ENCODE peak calls at places on chromosome 3, in nine cellular contexts. One of them, this sample, is unnamed.

GRCh38 chr3:64974401-64974800 is 286.6 kb upstream of the ADAMTS9 start:
- DNase-seq in A673: no peak
- DNase-seq in CD14-positive monocyte: no peak
- DNase-seq in HS-5: no peak
- DNase-seq in body of pancreas: no peak
- DNase-seq in hypothalamus: no peak
- DNase-seq in activated T-helper 1 cell treated with anti-CD3 and anti-CD28 coated beads, Interleukin-12 subunit alpha, Interleukin-12 subunit beta, Interleukin-2, Interleukin-4 antibody, amounts not matched to agents 30 ng/mL and 10 ng/mL and 1 ng/mL, durations not matched to agents 14 hours and 24 hours and 36 hours: no peak
- DNase-seq in cardiac muscle cell: no peak
- DNase-seq in NCI-H460: no peak
- DNase-seq in this sample: no peak

GRCh38 chr3:173395073-173395411 is 2.5 kb upstream of the NLGN1 start:
- DNase-seq in CD14-positive monocyte: no peak
- DNase-seq in NCI-H460: peak
- DNase-seq in A673: no peak
- DNase-seq in activated T-helper 1 cell treated with anti-CD3 and anti-CD28 coated beads, Interleukin-12 subunit alpha, Interleukin-12 subunit beta, Interleukin-2, Interleukin-4 antibody, amounts not matched to agents 30 ng/mL and 10 ng/mL and 1 ng/mL, durations not matched to agents 14 hours and 24 hours and 36 hours: no peak
- DNase-seq in HS-5: no peak
- DNase-seq in body of pancreas: peak
- DNase-seq in hypothalamus: no peak
- DNase-seq in cardiac muscle cell: no peak
- DNase-seq in this sample: no peak

GRCh38 chr3:42257007-42257406 is 9.0 kb downstream of the CCK start:
- DNase-seq in HS-5: no peak
- DNase-seq in activated T-helper 1 cell treated with anti-CD3 and anti-CD28 coated beads, Interleukin-12 subunit alpha, Interleukin-12 subunit beta, Interleukin-2, Interleukin-4 antibody, amounts not matched to agents 30 ng/mL and 10 ng/mL and 1 ng/mL, durations not matched to agents 14 hours and 24 hours and 36 hours: no peak
- DNase-seq in NCI-H460: no peak
- DNase-seq in body of pancreas: no peak
- DNase-seq in cardiac muscle cell: no peak
- DNase-seq in CD14-positive monocyte: no peak
- DNase-seq in A673: no peak
- DNase-seq in hypothalamus: no peak
- DNase-seq in this sample: no peak

GRCh38 chr3:54237788-54238502 is 115.6 kb downstream of the CACNA2D3 start:
- DNase-seq in HS-5: no peak
- DNase-seq in body of pancreas: no peak
- DNase-seq in hypothalamus: no peak
- DNase-seq in A673: no peak
- DNase-seq in cardiac muscle cell: no peak
- DNase-seq in CD14-positive monocyte: no peak
- DNase-seq in NCI-H460: no peak
- DNase-seq in activated T-helper 1 cell treated with anti-CD3 and anti-CD28 coated beads, Interleukin-12 subunit alpha, Interleukin-12 subunit beta, Interleukin-2, Interleukin-4 antibody, amounts not matched to agents 30 ng/mL and 10 ng/mL and 1 ng/mL, durations not matched to agents 14 hours and 24 hours and 36 hours: no peak
- DNase-seq in this sample: no peak

GRCh38 chr3:56251343-56251945 is 216.8 kb downstream of the ERC2 start:
- DNase-seq in CD14-positive monocyte: no peak
- DNase-seq in activated T-helper 1 cell treated with anti-CD3 and anti-CD28 coated beads, Interleukin-12 subunit alpha, Interleukin-12 subunit beta, Interleukin-2, Interleukin-4 antibody, amounts not matched to agents 30 ng/mL and 10 ng/mL and 1 ng/mL, durations not matched to agents 14 hours and 24 hours and 36 hours: no peak
- DNase-seq in cardiac muscle cell: peak
- DNase-seq in hypothalamus: no peak
- DNase-seq in body of pancreas: peak
- DNase-seq in HS-5: peak
- DNase-seq in NCI-H460: peak
- DNase-seq in A673: peak
- DNase-seq in this sample: no peak

GRCh38 chr3:157104928-157105652 is 54.9 kb downstream of the CCNL1 start:
- DNase-seq in activated T-helper 1 cell treated with anti-CD3 and anti-CD28 coated beads, Interleukin-12 subunit alpha, Interleukin-12 subunit beta, Interleukin-2, Interleukin-4 antibody, amounts not matched to agents 30 ng/mL and 10 ng/mL and 1 ng/mL, durations not matched to agents 14 hours and 24 hours and 36 hours: no peak
- DNase-seq in hypothalamus: no peak
- DNase-seq in CD14-positive monocyte: no peak
- DNase-seq in A673: no peak
- DNase-seq in cardiac muscle cell: peak
- DNase-seq in NCI-H460: no peak
- DNase-seq in HS-5: no peak
- DNase-seq in body of pancreas: no peak
- DNase-seq in this sample: no peak

GRCh38 chr3:4990061-4990460 is 10.8 kb downstream of the BHLHE40 start:
- DNase-seq in A673: no peak
- DNase-seq in cardiac muscle cell: no peak
- DNase-seq in CD14-positive monocyte: no peak
- DNase-seq in HS-5: no peak
- DNase-seq in hypothalamus: no peak
- DNase-seq in body of pancreas: no peak
- DNase-seq in activated T-helper 1 cell treated with anti-CD3 and anti-CD28 coated beads, Interleukin-12 subunit alpha, Interleukin-12 subunit beta, Interleukin-2, Interleukin-4 antibody, amounts not matched to agents 30 ng/mL and 10 ng/mL and 1 ng/mL, durations not matched to agents 14 hours and 24 hours and 36 hours: no peak
- DNase-seq in NCI-H460: no peak
- DNase-seq in this sample: no peak

GRCh38 chr3:158489181-158489580 is 81.8 kb upstream of the MLF1 start:
- DNase-seq in A673: no peak
- DNase-seq in cardiac muscle cell: no peak
- DNase-seq in CD14-positive monocyte: no peak
- DNase-seq in HS-5: no peak
- DNase-seq in body of pancreas: no peak
- DNase-seq in NCI-H460: no peak
- DNase-seq in hypothalamus: no peak
- DNase-seq in activated T-helper 1 cell treated with anti-CD3 and anti-CD28 coated beads, Interleukin-12 subunit alpha, Interleukin-12 subunit beta, Interleukin-2, Interleukin-4 antibody, amounts not matched to agents 30 ng/mL and 10 ng/mL and 1 ng/mL, durations not matched to agents 14 hours and 24 hours and 36 hours: no peak
- DNase-seq in this sample: no peak

GRCh38 chr3:100073555-100074307 is 40.6 kb downstream of the FILIP1L start:
- DNase-seq in hypothalamus: no peak
- DNase-seq in A673: peak
- DNase-seq in body of pancreas: no peak
- DNase-seq in CD14-positive monocyte: peak
- DNase-seq in cardiac muscle cell: peak
- DNase-seq in NCI-H460: no peak
- DNase-seq in activated T-helper 1 cell treated with anti-CD3 and anti-CD28 coated beads, Interleukin-12 subunit alpha, Interleukin-12 subunit beta, Interleukin-2, Interleukin-4 antibody, amounts not matched to agents 30 ng/mL and 10 ng/mL and 1 ng/mL, durations not matched to agents 14 hours and 24 hours and 36 hours: peak
- DNase-seq in HS-5: no peak
- DNase-seq in this sample: no peak

GRCh38 chr3:158713094-158713499 is 19.2 kb downstream of the RARRES1 start:
- DNase-seq in NCI-H460: no peak
- DNase-seq in activated T-helper 1 cell treated with anti-CD3 and anti-CD28 coated beads, Interleukin-12 subunit alpha, Interleukin-12 subunit beta, Interleukin-2, Interleukin-4 antibody, amounts not matched to agents 30 ng/mL and 10 ng/mL and 1 ng/mL, durations not matched to agents 14 hours and 24 hours and 36 hours: no peak
- DNase-seq in CD14-positive monocyte: no peak
- DNase-seq in HS-5: no peak
- DNase-seq in cardiac muscle cell: peak
- DNase-seq in hypothalamus: no peak
- DNase-seq in A673: peak
- DNase-seq in body of pancreas: no peak
- DNase-seq in this sample: no peak

GRCh38 chr3:155241559-155241958 is 51.9 kb downstream of the STRIT1 start:
- DNase-seq in NCI-H460: no peak
- DNase-seq in cardiac muscle cell: no peak
- DNase-seq in HS-5: peak
- DNase-seq in hypothalamus: no peak
- DNase-seq in activated T-helper 1 cell treated with anti-CD3 and anti-CD28 coated beads, Interleukin-12 subunit alpha, Interleukin-12 subunit beta, Interleukin-2, Interleukin-4 antibody, amounts not matched to agents 30 ng/mL and 10 ng/mL and 1 ng/mL, durations not matched to agents 14 hours and 24 hours and 36 hours: no peak
- DNase-seq in A673: no peak
- DNase-seq in CD14-positive monocyte: no peak
- DNase-seq in body of pancreas: no peak
- DNase-seq in this sample: no peak

GRCh38 chr3:177824190-177824786 is 627.0 kb upstream of the TBL1XR1 start:
- DNase-seq in CD14-positive monocyte: no peak
- DNase-seq in A673: no peak
- DNase-seq in HS-5: no peak
- DNase-seq in activated T-helper 1 cell treated with anti-CD3 and anti-CD28 coated beads, Interleukin-12 subunit alpha, Interleukin-12 subunit beta, Interleukin-2, Interleukin-4 antibody, amounts not matched to agents 30 ng/mL and 10 ng/mL and 1 ng/mL, durations not matched to agents 14 hours and 24 hours and 36 hours: no peak
- DNase-seq in cardiac muscle cell: no peak
- DNase-seq in hypothalamus: no peak
- DNase-seq in body of pancreas: peak
- DNase-seq in NCI-H460: peak
- DNase-seq in this sample: no peak

GRCh38 chr3:129604942-129605592 is 1.4 kb downstream of the PLXND1 start:
- DNase-seq in cardiac muscle cell: no peak
- DNase-seq in A673: no peak
- DNase-seq in hypothalamus: no peak
- DNase-seq in HS-5: no peak
- DNase-seq in activated T-helper 1 cell treated with anti-CD3 and anti-CD28 coated beads, Interleukin-12 subunit alpha, Interleukin-12 subunit beta, Interleukin-2, Interleukin-4 antibody, amounts not matched to agents 30 ng/mL and 10 ng/mL and 1 ng/mL, durations not matched to agents 14 hours and 24 hours and 36 hours: no peak
- DNase-seq in body of pancreas: no peak
- DNase-seq in NCI-H460: no peak
- DNase-seq in CD14-positive monocyte: no peak
- DNase-seq in this sample: no peak

GRCh38 chr3:150062492-150062891 is 91.8 kb upstream of the PFN2 start:
- DNase-seq in A673: no peak
- DNase-seq in body of pancreas: no peak
- DNase-seq in CD14-positive monocyte: no peak
- DNase-seq in cardiac muscle cell: no peak
- DNase-seq in activated T-helper 1 cell treated with anti-CD3 and anti-CD28 coated beads, Interleukin-12 subunit alpha, Interleukin-12 subunit beta, Interleukin-2, Interleukin-4 antibody, amounts not matched to agents 30 ng/mL and 10 ng/mL and 1 ng/mL, durations not matched to agents 14 hours and 24 hours and 36 hours: no peak
- DNase-seq in NCI-H460: no peak
- DNase-seq in hypothalamus: no peak
- DNase-seq in HS-5: no peak
- DNase-seq in this sample: no peak

GRCh38 chr3:126664591-126665214 is 9.8 kb upstream of the TXNRD3 start:
- DNase-seq in hypothalamus: no peak
- DNase-seq in NCI-H460: no peak
- DNase-seq in A673: no peak
- DNase-seq in CD14-positive monocyte: no peak
- DNase-seq in cardiac muscle cell: no peak
- DNase-seq in body of pancreas: no peak
- DNase-seq in HS-5: no peak
- DNase-seq in activated T-helper 1 cell treated with anti-CD3 and anti-CD28 coated beads, Interleukin-12 subunit alpha, Interleukin-12 subunit beta, Interleukin-2, Interleukin-4 antibody, amounts not matched to agents 30 ng/mL and 10 ng/mL and 1 ng/mL, durations not matched to agents 14 hours and 24 hours and 36 hours: no peak
- DNase-seq in this sample: no peak

GRCh38 chr3:31713820-31714511 is 181.2 kb downstream of the STT3B start:
- DNase-seq in HS-5: no peak
- DNase-seq in body of pancreas: no peak
- DNase-seq in NCI-H460: no peak
- DNase-seq in cardiac muscle cell: no peak
- DNase-seq in A673: no peak
- DNase-seq in activated T-helper 1 cell treated with anti-CD3 and anti-CD28 coated beads, Interleukin-12 subunit alpha, Interleukin-12 subunit beta, Interleukin-2, Interleukin-4 antibody, amounts not matched to agents 30 ng/mL and 10 ng/mL and 1 ng/mL, durations not matched to agents 14 hours and 24 hours and 36 hours: no peak
- DNase-seq in hypothalamus: no peak
- DNase-seq in CD14-positive monocyte: no peak
- DNase-seq in this sample: no peak

GRCh38 chr3:48989126-48989795 is 780 bp upstream of the P4HTM start:
- DNase-seq in activated T-helper 1 cell treated with anti-CD3 and anti-CD28 coated beads, Interleukin-12 subunit alpha, Interleukin-12 subunit beta, Interleukin-2, Interleukin-4 antibody, amounts not matched to agents 30 ng/mL and 10 ng/mL and 1 ng/mL, durations not matched to agents 14 hours and 24 hours and 36 hours: no peak
- DNase-seq in body of pancreas: no peak
- DNase-seq in NCI-H460: no peak
- DNase-seq in cardiac muscle cell: no peak
- DNase-seq in hypothalamus: no peak
- DNase-seq in HS-5: no peak
- DNase-seq in A673: no peak
- DNase-seq in CD14-positive monocyte: no peak
- DNase-seq in this sample: no peak

This sample was measured in CD8-positive, alpha-beta memory T cell.